ENCODE peak calls at places on chromosome 20, in nine cellular contexts. B, Y, J, W, S, I, A, F and U are unnamed samples.

GRCh38 chr20:31704225-31705119 is 18.2 kb downstream of the BCL2L1 start:
- DNase-seq in S (no peak), A (no peak), J (no peak), I (no peak), F (peak; percentile 65), B (no peak), W (no peak), Y (peak; percentile 92), U (peak; percentile 85)

GRCh38 chr20:53643031-53643832 is 49.6 kb upstream of the ZNF217 start:
- DNase-seq in B (no peak), S (peak; percentile 92), Y (peak; percentile 73), W (no peak), J (peak; percentile 59), I (peak; percentile 69), A (peak; percentile 42), F (peak; percentile 83), U (peak; percentile 83)

GRCh38 chr20:33838035-33838864 is 27.1 kb downstream of the CHMP4B start:
- DNase-seq in Y (no peak), F (no peak), W (no peak), A (no peak), B (no peak), S (no peak), I (no peak), J (no peak), U (no peak)

GRCh38 chr20:25227317-25227831 is 20.5 kb upstream of the PYGB start:
- DNase-seq in Y (peak; percentile 29), W (no peak), B (no peak), I (no peak), J (no peak), A (no peak), S (no peak), F (peak; percentile 84), U (peak; percentile 76)

GRCh38 chr20:1700990-1701389 is 43.4 kb upstream of the SIRPG start:
- DNase-seq in J (no peak), I (no peak), A (no peak), B (no peak), F (no peak), S (no peak), W (no peak), Y (no peak), U (no peak)

GRCh38 chr20:2859330-2860121 is 13.8 kb upstream of the PTPRA start:
- DNase-seq in B (no peak), F (peak; percentile 92), J (no peak), W (no peak), I (no peak), A (no peak), Y (no peak), S (no peak), U (peak; percentile 31)

GRCh38 chr20:59165794-59166709 is 2.4 kb downstream of the ZNF831 start:
- DNase-seq in I (no peak), S (no peak), J (no peak), F (no peak), A (no peak), B (no peak), W (no peak), Y (no peak), U (no peak)

GRCh38 chr20:44973053-44973452 is 6.7 kb downstream of the STK4 start:
- DNase-seq in F (no peak), B (no peak), A (no peak), W (no peak), S (no peak), I (no peak), J (no peak), Y (no peak), U (no peak)

GRCh38 chr20:51386586-51386985 is 155.9 kb downstream of the NFATC2 start:
- DNase-seq in S (no peak), W (no peak), B (no peak), Y (no peak), J (peak; percentile 50), F (no peak), A (no peak), I (no peak), U (no peak)

GRCh38 chr20:32988008-32988407 is 16.2 kb downstream of the SUN5 start:
- DNase-seq in J (no peak), S (no peak), I (no peak), F (no peak), A (no peak), W (no peak), B (no peak), Y (no peak), U (no peak)

GRCh38 chr20:235891-236290 is 8.8 kb downstream of the DEFB129 start:
- DNase-seq in W (no peak), J (no peak), I (no peak), F (peak; percentile 21), S (no peak), B (no peak), A (no peak), Y (no peak), U (no peak)

GRCh38 chr20:49426873-49427272 is 55.6 kb downstream of the KCNB1 start:
- DNase-seq in I (no peak), S (no peak), J (no peak), W (no peak), F (peak; percentile 25), Y (no peak), A (no peak), B (no peak), U (no peak)

GRCh38 chr20:62892348-62893304 is 31.0 kb upstream of the TCFL5 start:
- DNase-seq in J (no peak), Y (no peak), A (no peak), W (no peak), S (no peak), B (no peak), I (no peak), F (no peak), U (no peak)

GRCh38 chr20:62367483-62368302 is 581 bp upstream of the LAMA5 start:
- DNase-seq in F (no peak), W (peak; percentile 74), Y (peak; percentile 69), I (no peak), B (no peak), A (no peak), J (no peak), S (no peak), U (no peak)

GRCh38 chr20:7665311-7665863 is 274.9 kb downstream of the HAO1 start:
- DNase-seq in I (no peak), J (no peak), A (no peak), F (peak; percentile 68), W (no peak), Y (no peak), B (no peak), S (no peak), U (peak; percentile 80)